ENCODE peak calls at places on chromosomes 3 and 15, in four cellular contexts. R is HepG2, Z is GM12878, X is K562. C is an unnamed sample.

GRCh38 chr3:45105855-45106655 is 40.1 kb downstream of the CDCP1 start:
- DNase-seq in R (no peak), X (peak; percentile 52), Z (no peak), C (no peak)

GRCh38 chr15:56243117-56243773 is 434 bp downstream of the RFX7 start:
- DNase-seq in R (no peak), Z (no peak), X (peak; percentile 60), C (peak; percentile 20)

GRCh38 chr3:47016086-47016933 is 36.8 kb downstream of the NBEAL2 start:
- DNase-seq in X (no peak), Z (no peak), R (no peak), C (no peak)

GRCh38 chr3:195154793-195155535 is 116.0 kb downstream of the XXYLT1 start:
- DNase-seq in Z (no peak), X (no peak), R (peak; percentile 91), C (peak; percentile 50)

GRCh38 chr15:66956672-66957540 is 108.5 kb upstream of the SMAD3 start:
- DNase-seq in R (no peak), X (no peak), Z (no peak), C (no peak)

GRCh38 chr15:49031764-49032270 is 14.4 kb downstream of the SECISBP2L start:
- DNase-seq in Z (no peak), X (no peak), R (no peak), C (no peak)

GRCh38 chr3:189369636-189370035 is 197.9 kb downstream of the TPRG1 start:
- DNase-seq in X (no peak), R (no peak), Z (no peak), C (no peak)

GRCh38 chr3:45564172-45564571 is 30.4 kb upstream of the LIMD1 start:
- DNase-seq in X (no peak), Z (no peak), R (no peak), C (no peak)

GRCh38 chr3:58637509-58637908 is 29.1 kb downstream of the FAM3D start:
- DNase-seq in R (no peak), X (no peak), Z (no peak), C (no peak)

GRCh38 chr3:88059380-88060160 is 515 bp downstream of the ZNF654 start:
- DNase-seq in R (no peak), X (peak; percentile 20), Z (no peak), C (no peak)

GRCh38 chr3:9032236-9032777 is 69.0 kb upstream of the RAD18 start:
- DNase-seq in X (no peak), R (no peak), Z (no peak), C (no peak)

GRCh38 chr3:113663324-113663750 is 33.1 kb downstream of the USF3 start:
- DNase-seq in R (peak; percentile 94), Z (no peak), X (no peak), C (no peak)

GRCh38 chr3:72976182-72976825 is 20.3 kb upstream of the PPP4R2 start:
- DNase-seq in X (no peak), Z (no peak), R (no peak), C (no peak)

GRCh38 chr3:54900954-54901591 is 26.8 kb downstream of the LRTM1 start:
- DNase-seq in X (no peak), R (no peak), Z (no peak), C (no peak)

GRCh38 chr3:100047455-100048141 is 66.7 kb downstream of the FILIP1L start:
- DNase-seq in X (no peak), Z (peak; percentile 77), R (peak; percentile 86), C (peak; percentile 11)

GRCh38 chr15:47184405-47185221 is 532.7 kb upstream of the SEMA6D start:
- DNase-seq in R (no peak), Z (no peak), X (no peak), C (peak; percentile 3)

GRCh38 chr3:142943349-142943748 is 20.1 kb downstream of the PAQR9 start:
- DNase-seq in R (no peak), Z (no peak), X (no peak), C (no peak)

GRCh38 chr3:186099178-186099577 is 9.7 kb downstream of the ETV5 start:
- DNase-seq in R (no peak), Z (no peak), X (no peak), C (no peak)

GRCh38 chr3:188914556-188914955 is 257.2 kb upstream of the TPRG1 start:
- DNase-seq in Z (no peak), R (no peak), X (no peak), C (no peak)

GRCh38 chr3:98779936-98780335 is 16.8 kb downstream of the ST3GAL6 start:
- DNase-seq in X (no peak), R (peak; percentile 41), Z (no peak), C (no peak)

GRCh38 chr3:45995370-45996192 is at the start of gene FYCO1:
- DNase-seq in R (peak; percentile 78), X (peak; percentile 98), Z (peak; percentile 59), C (peak; percentile 95)

GRCh38 chr15:32952062-32952461 is 234.3 kb downstream of the GREM1 start:
- DNase-seq in Z (no peak), R (no peak), X (no peak), C (no peak)

GRCh38 chr15:90483012-90483307 is 46.8 kb upstream of the CRTC3 start:
- DNase-seq in Z (no peak), R (no peak), X (no peak), C (no peak)

GRCh38 chr3:34146596-34146995 is 348.2 kb downstream of the PDCD6IP start:
- DNase-seq in Z (no peak), R (no peak), X (no peak), C (no peak)

GRCh38 chr15:96851613-96852012 is 521.1 kb downstream of the NR2F2 start:
- DNase-seq in R (no peak), Z (no peak), X (no peak), C (no peak)

GRCh38 chr15:81410318-81410753 is 36.3 kb upstream of the TMC3 start:
- DNase-seq in Z (no peak), X (no peak), R (peak; percentile 20), C (no peak)

GRCh38 chr15:95464091-95464888 is 866.2 kb upstream of the NR2F2 start:
- DNase-seq in X (no peak), Z (no peak), R (no peak), C (no peak)

GRCh38 chr15:70098461-70099166 is 897 bp upstream of the TLE3 start:
- DNase-seq in R (peak; percentile 86), X (no peak), Z (no peak), C (no peak)

GRCh38 chr15:71276355-71276665 is 161.0 kb downstream of the THSD4 start:
- DNase-seq in Z (no peak), X (no peak), R (no peak), C (no peak)

GRCh38 chr3:50512131-50512530 is 8.7 kb upstream of the CACNA2D2 start:
- DNase-seq in R (no peak), Z (no peak), X (no peak), C (no peak)

GRCh38 chr3:123137001-123137400 is 64.7 kb upstream of the SEC22A start:
- DNase-seq in R (no peak), X (no peak), Z (no peak), C (no peak)

GRCh38 chr3:128327606-128328031 is 139.1 kb downstream of the DNAJB8 start:
- DNase-seq in X (no peak), Z (no peak), R (no peak), C (no peak)

GRCh38 chr15:92636950-92637481 is 18.6 kb downstream of the FAM174B start:
- DNase-seq in Z (no peak), R (no peak), X (peak; percentile 39), C (no peak)

GRCh38 chr3:36647423-36647853 is 116.9 kb downstream of the DCLK3 start:
- DNase-seq in R (no peak), Z (no peak), X (no peak), C (no peak)

GRCh38 chr15:100457201-100457600 is 71.5 kb downstream of the CERS3 start:
- DNase-seq in X (no peak), R (no peak), Z (no peak), C (no peak)

GRCh38 chr15:51759557-51760070 is 8.2 kb downstream of the TMOD2 start:
- DNase-seq in R (peak; percentile 6), X (peak; percentile 35), Z (no peak), C (no peak)

GRCh38 chr15:68818671-68819450 is 1.8 kb downstream of the ANP32A start:
- DNase-seq in R (peak; percentile 24), X (peak; percentile 51), Z (no peak), C (no peak)

GRCh38 chr15:83928392-83928734 is 274.4 kb downstream of the ADAMTSL3 start:
- DNase-seq in X (no peak), R (no peak), Z (peak; percentile 84), C (no peak)

GRCh38 chr3:39013921-39014509 is 37.7 kb downstream of the SCN11A start:
- DNase-seq in R (peak; percentile 69), Z (no peak), X (no peak), C (no peak)

GRCh38 chr3:31227152-31227581 is 305.6 kb upstream of the STT3B start:
- DNase-seq in R (no peak), Z (peak; percentile 80), X (no peak), C (no peak)

GRCh38 chr3:31234143-31234542 is 298.6 kb upstream of the STT3B start:
- DNase-seq in X (no peak), Z (no peak), R (no peak), C (no peak)

GRCh38 chr3:31230425-31230824 is 302.3 kb upstream of the STT3B start:
- DNase-seq in X (no peak), Z (no peak), R (no peak), C (no peak)

GRCh38 chr3:31232049-31233040 is 300.4 kb upstream of the STT3B start:
- DNase-seq in R (no peak), X (no peak), Z (no peak), C (no peak)

GRCh38 chr3:31230834-31231233 is 301.9 kb upstream of the STT3B start:
- DNase-seq in R (no peak), X (no peak), Z (no peak), C (no peak)
- TF ChIP-seq POLR2A in R (no peak), X (no peak), Z (no peak), C (no peak)

DNA sequence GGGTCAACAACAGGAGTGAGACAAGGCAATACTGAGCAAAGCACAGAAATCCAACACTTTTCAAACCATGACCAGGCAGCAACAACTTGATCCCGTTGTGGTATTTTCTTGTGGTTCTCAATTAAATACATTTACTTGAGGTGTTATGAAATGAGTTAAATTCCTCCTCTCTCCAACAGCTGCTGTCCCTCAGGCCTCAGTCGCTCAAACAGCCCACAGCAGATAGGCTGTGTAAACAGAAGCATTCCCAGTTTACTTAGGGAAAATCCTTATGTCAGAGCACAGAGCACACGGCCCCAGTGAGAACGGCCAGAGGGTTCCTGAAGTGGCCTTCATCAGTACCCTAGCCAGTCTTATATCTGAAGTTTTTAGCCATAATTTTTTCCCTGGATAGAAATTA is 359.9 kb downstream of the AGBL1 start:
- DNase-seq in R (no peak), Z (no peak), X (no peak), C (no peak)
- TF ChIP-seq POLR2AphosphoS5 in R (no peak), Z (no peak), X (no peak), C (no peak)

GRCh38 chr3:134836921-134837320 is 41.9 kb downstream of the EPHB1 start:
- DNase-seq in X (no peak), Z (no peak), R (no peak), C (no peak)
- TF ChIP-seq TAF1 in X (no peak), Z (no peak), R (no peak), C (no peak)

GRCh38 chr3:94117729-94118128 is 54.9 kb downstream of the NSUN3 start:
- DNase-seq in Z (no peak), R (no peak), X (no peak), C (no peak)

GRCh38 chr3:94115482-94115881 is 52.6 kb downstream of the NSUN3 start:
- DNase-seq in Z (no peak), X (no peak), R (no peak), C (no peak)

GRCh38 chr3:94118390-94118789 is 55.5 kb downstream of the NSUN3 start:
- DNase-seq in Z (no peak), R (no peak), X (no peak), C (no peak)

GRCh38 chr3:94121161-94121560 is 58.3 kb downstream of the NSUN3 start:
- DNase-seq in Z (no peak), X (no peak), R (no peak), C (no peak)
- TF ChIP-seq POLR2A in Z (no peak), X (no peak), R (no peak), C (no peak)